ENCODE peak calls at places on chromosome 17, in six cellular contexts. I is A549, J is GM12878, F is K562, H is HepG2, V is endothelial cell of umbilical vein. L is an unnamed sample.

GRCh38 chr17:159609-160008 is 21.8 kb downstream of the DOC2B start:
- DNase-seq in I (no peak), J (no peak), F (no peak), H (no peak), V (no peak), L (no peak)

GRCh38 chr17:31917065-31917529 is 15.6 kb upstream of the UTP6 start:
- DNase-seq in I (no peak), J (no peak), F (no peak), H (no peak), V (no peak), L (no peak)

GRCh38 chr17:61218438-61218837 is 181.2 kb upstream of the TBX2 start:
- DNase-seq in I (peak), J (no peak), F (no peak), H (no peak), V (no peak), L (peak)

GRCh38 chr17:3704931-3705717 is 9.2 kb upstream of the P2RX5 start:
- DNase-seq in I (no peak), J (no peak), F (no peak), H (no peak), V (no peak), L (no peak)

GRCh38 chr17:63039342-63039741 is 73.3 kb downstream of the TANC2 start:
- DNase-seq in I (peak), J (no peak), F (no peak), H (no peak), V (no peak), L (no peak)

GRCh38 chr17:73025041-73025440 is 67.4 kb downstream of the SLC39A11 start:
- DNase-seq in I (no peak), J (no peak), F (no peak), H (no peak), V (no peak), L (no peak)

GRCh38 chr17:1532836-1533602 is 16.6 kb upstream of the INPP5K start:
- DNase-seq in I (peak), J (no peak), F (peak), H (no peak), V (no peak), L (peak)

GRCh38 chr17:34527908-34528470 is 51.4 kb upstream of the TMEM132E start:
- DNase-seq in I (peak), J (no peak), F (peak), H (no peak), V (no peak), L (peak)

GRCh38 chr17:27244481-27245223 is 49.3 kb upstream of the WSB1 start:
- DNase-seq in I (peak), J (no peak), F (no peak), H (peak), V (peak), L (peak)

GRCh38 chr17:57645950-57646686 is 99.0 kb downstream of the CCDC182 start:
- DNase-seq in I (no peak), J (no peak), F (peak), H (no peak), V (no peak), L (peak)

GRCh38 chr17:27540300-27541105 is 84.3 kb downstream of the KSR1 start:
- DNase-seq in I (peak), J (no peak), F (no peak), H (peak), V (no peak), L (peak)

GRCh38 chr17:5500247-5500803 is 14.0 kb downstream of the MIS12 start:
- DNase-seq in I (no peak), J (no peak), F (no peak), H (no peak), V (peak), L (no peak)

GRCh38 chr17:47884905-47885735 is 10.9 kb upstream of the SP2 start:
- DNase-seq in I (no peak), J (no peak), F (no peak), H (no peak), V (no peak), L (no peak)

GRCh38 chr17:35514561-35514960 is 22.9 kb downstream of the SLFN12L start:
- DNase-seq in I (peak), J (no peak), F (no peak), H (no peak), V (no peak), L (no peak)

GRCh38 chr17:33049781-33050414 is 58.3 kb downstream of the SPACA3 start:
- DNase-seq in I (peak), J (no peak), F (peak), H (peak), V (peak), L (peak)

GRCh38 chr17:81832608-81833159 is 407 bp downstream of the MCRIP1 start:
- DNase-seq in I (no peak), J (no peak), F (peak), H (no peak), V (peak), L (peak)

GRCh38 chr17:64074704-64075484 is 54.5 kb upstream of the ICAM2 start:
- DNase-seq in I (peak), J (no peak), F (no peak), H (peak), V (no peak), L (peak)

GRCh38 chr17:58411408-58411894 is 5.9 kb downstream of the RNF43 start:
- DNase-seq in I (no peak), J (no peak), F (no peak), H (no peak), V (no peak), L (no peak)

GRCh38 chr17:41860254-41860931 is 4.8 kb downstream of the KLHL11 start:
- DNase-seq in I (no peak), J (no peak), F (no peak), H (no peak), V (no peak), L (no peak)

GRCh38 chr17:28494445-28495188 is 11.5 kb upstream of the FOXN1 start:
- DNase-seq in I (peak), J (no peak), F (peak), H (peak), V (peak), L (peak)

GRCh38 chr17:46178550-46179198 is 14.6 kb downstream of the KANSL1 start:
- DNase-seq in I (no peak), J (no peak), F (no peak), H (no peak), V (no peak), L (peak)

GRCh38 chr17:73131993-73132595 is 32.7 kb upstream of the SSTR2 start:
- DNase-seq in I (no peak), J (no peak), F (no peak), H (no peak), V (no peak), L (no peak)

GRCh38 chr17:61389670-61390478 is 9.8 kb upstream of the TBX2 start:
- DNase-seq in I (peak), J (no peak), F (peak), H (no peak), V (peak), L (peak)

GRCh38 chr17:52233176-52233575 is 74.7 kb upstream of the CA10 start:
- DNase-seq in I (no peak), J (no peak), F (no peak), H (no peak), V (no peak), L (no peak)

GRCh38 chr17:79983456-79983855 is 52.2 kb downstream of the TBC1D16 start:
- DNase-seq in I (no peak), J (no peak), F (no peak), H (no peak), V (no peak), L (no peak)

GRCh38 chr17:67365762-67366192 is 600 bp downstream of the PSMD12 start:
- DNase-seq in I (peak), J (no peak), F (no peak), H (peak), V (peak), L (peak)

GRCh38 chr17:82323514-82324234 is 6.3 kb upstream of the CD7 start:
- DNase-seq in I (no peak), J (no peak), F (peak), H (no peak), V (no peak), L (no peak)

GRCh38 chr17:47742319-47743181 is 9.5 kb downstream of the TBX21 start:
- DNase-seq in I (no peak), J (no peak), F (peak), H (peak), V (no peak), L (peak)

GRCh38 chr17:44759096-44759915 is 518 bp downstream of the ADAM11 start:
- DNase-seq in I (no peak), J (no peak), F (no peak), H (no peak), V (no peak), L (no peak)

GRCh38 chr17:57861000-57861736 is 11.3 kb upstream of the MRPS23 start:
- DNase-seq in I (peak), J (no peak), F (peak), H (peak), V (peak), L (peak)

GRCh38 chr17:47703191-47703591 is 9.2 kb downstream of the TBKBP1 start:
- DNase-seq in I (no peak), J (no peak), F (no peak), H (no peak), V (no peak), L (no peak)

GRCh38 chr17:65220732-65221131 is 83.6 kb downstream of the RGS9 start:
- DNase-seq in I (no peak), J (no peak), F (no peak), H (no peak), V (no peak), L (no peak)

GRCh38 chr17:4949321-4950074 is 1.2 kb upstream of the PFN1 start:
- DNase-seq in I (peak), J (no peak), F (peak), H (peak), V (peak), L (peak)

GRCh38 chr17:46772013-46772878 is 46.2 kb downstream of the WNT3 start:
- DNase-seq in I (peak), J (no peak), F (peak), H (peak), V (peak), L (peak)

DNA sequence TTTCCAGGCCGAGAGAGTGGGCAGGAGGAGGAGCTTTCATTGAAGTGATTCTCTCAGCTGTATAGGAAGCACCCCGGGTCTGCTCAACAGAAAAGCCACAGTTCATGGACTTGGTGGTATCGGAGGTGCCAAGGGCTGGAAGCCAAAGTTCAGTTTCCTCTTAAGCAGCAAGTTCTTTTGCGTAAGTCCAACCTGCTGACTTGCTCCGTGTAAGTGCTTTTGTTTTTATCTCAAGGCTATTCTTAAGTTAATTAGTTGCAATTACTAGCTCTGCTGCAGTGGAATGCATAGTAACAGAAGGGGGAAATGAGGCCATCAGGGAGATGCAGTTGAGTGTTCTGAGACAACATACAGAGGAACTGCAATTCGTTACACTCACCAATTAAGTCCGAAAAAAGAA is 44.6 kb downstream of the SMIM36 start:
- DNase-seq in I (no peak), J (peak), F (no peak), H (no peak), V (no peak), L (no peak)
- TF ChIP-seq MAX in I (no peak), J (no peak), F (no peak), H (no peak), V (no peak), L (no peak)

DNA sequence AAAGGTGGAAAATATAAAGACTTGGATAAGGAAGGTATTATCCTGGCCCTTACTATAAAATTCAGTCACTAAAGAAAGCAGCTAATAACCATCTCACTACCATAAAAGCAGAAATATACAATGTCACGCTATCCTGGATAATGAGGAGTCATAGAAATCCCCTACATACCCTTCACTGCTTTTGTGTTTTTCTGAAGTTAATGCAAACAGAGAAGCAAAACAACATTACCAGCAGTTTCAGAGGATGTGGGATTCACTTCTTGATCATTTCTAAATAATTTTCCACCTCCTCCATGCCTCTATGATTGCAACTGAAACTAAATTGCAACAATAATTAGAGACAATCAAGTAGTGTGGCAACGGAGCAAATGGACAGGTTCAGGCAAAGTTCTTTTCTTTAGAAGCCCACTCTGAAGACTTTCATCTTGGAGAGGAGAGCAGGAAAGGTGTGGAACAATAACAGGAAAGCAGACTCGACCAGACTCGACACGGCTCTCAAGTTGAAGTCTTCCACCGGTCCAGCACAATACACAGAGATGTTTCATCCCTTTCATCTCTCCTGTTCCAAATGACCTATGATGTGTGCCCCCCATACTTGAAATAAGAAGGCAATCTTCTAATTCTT is 10.2 kb downstream of the CYTH1 start:
- DNase-seq in I (no peak), J (peak), F (no peak), H (no peak), V (peak), L (no peak)
- TF ChIP-seq MYC in I (no peak), J (no peak), F (no peak), H (no peak), V (no peak), L (no peak)

GRCh38 chr17:76689859-76690258 is 20.9 kb downstream of the MXRA7 start:
- DNase-seq in I (no peak), J (no peak), F (no peak), H (no peak), V (no peak), L (no peak)
- TF ChIP-seq MAX in I (no peak), J (no peak), F (peak), H (no peak), V (no peak), L (no peak)

DNA sequence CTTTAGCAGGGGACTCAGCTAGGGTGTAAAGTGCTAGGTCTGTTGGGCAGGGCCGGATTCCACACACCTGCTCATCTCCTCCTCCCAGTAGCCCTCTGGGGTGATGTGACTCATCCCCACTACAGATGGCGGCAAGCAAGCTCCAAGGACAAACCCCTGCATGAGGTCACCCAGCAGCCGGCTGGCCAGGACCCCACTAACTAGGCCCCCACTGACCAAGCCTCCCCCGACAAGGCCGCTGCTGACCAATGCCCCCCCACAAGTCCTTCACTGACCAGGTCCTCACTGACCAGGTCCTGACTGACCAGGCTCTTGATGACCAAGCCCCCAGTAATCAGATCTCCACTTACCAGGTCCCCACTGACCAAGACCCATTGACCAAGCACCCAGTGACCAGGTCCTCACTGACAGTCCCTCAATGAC is 36.7 kb downstream of the TNFRSF13B start:
- DNase-seq in I (no peak), J (no peak), F (no peak), H (no peak), V (no peak), L (no peak)
- TF ChIP-seq MYC in I (no peak), J (no peak), F (no peak), H (no peak), V (no peak), L (no peak)